ENCODE peak calls at places on chromosomes 11 and 22, in nine cellular contexts. One of them, this sample, is unnamed. For H3K4me1, the result is how much of the 10 kb centered on the place peaks cover.

GRCh38 chr11:123357990-123358827 is 71.9 kb upstream of the GRAMD1B start:
- DNase-seq in heart left ventricle: peak
- DNase-seq in fibroblast of lung: peak
- DNase-seq in A549: no peak
- DNase-seq in K562: no peak
- DNase-seq in right lobe of liver: no peak
- DNase-seq in mammary epithelial cell: peak
- DNase-seq in colonic mucosa: no peak
- DNase-seq in IMR-90: peak
- DNase-seq in this sample: peak

GRCh38 chr11:32643526-32643925 is 59.9 kb downstream of the EIF3M start:
- DNase-seq in heart left ventricle: no peak
- DNase-seq in fibroblast of lung: peak
- DNase-seq in A549: no peak
- DNase-seq in K562: no peak
- DNase-seq in right lobe of liver: no peak
- DNase-seq in mammary epithelial cell: peak
- DNase-seq in colonic mucosa: no peak
- DNase-seq in IMR-90: peak
- DNase-seq in this sample: no peak

GRCh38 chr11:113448311-113448666 is 26.9 kb downstream of the DRD2 start:
- DNase-seq in heart left ventricle: no peak
- DNase-seq in fibroblast of lung: no peak
- DNase-seq in A549: no peak
- DNase-seq in K562: no peak
- DNase-seq in right lobe of liver: no peak
- DNase-seq in mammary epithelial cell: no peak
- DNase-seq in colonic mucosa: no peak
- DNase-seq in IMR-90: no peak
- DNase-seq in this sample: no peak

GRCh38 chr22:26608129-26608528 is 9.7 kb downstream of the CRYBB1 start:
- DNase-seq in heart left ventricle: no peak
- DNase-seq in fibroblast of lung: no peak
- DNase-seq in A549: no peak
- DNase-seq in K562: no peak
- DNase-seq in right lobe of liver: no peak
- DNase-seq in mammary epithelial cell: no peak
- DNase-seq in colonic mucosa: no peak
- DNase-seq in IMR-90: no peak
- DNase-seq in this sample: no peak

GRCh38 chr11:1844221-1845094 is 5.7 kb downstream of the TNNI2 start:
- DNase-seq in heart left ventricle: peak
- DNase-seq in fibroblast of lung: peak
- DNase-seq in A549: no peak
- DNase-seq in K562: peak
- DNase-seq in right lobe of liver: peak
- DNase-seq in mammary epithelial cell: no peak
- DNase-seq in colonic mucosa: peak
- DNase-seq in IMR-90: no peak
- DNase-seq in this sample: peak

GRCh38 chr11:19392321-19392720 is 151.6 kb upstream of the E2F8 start:
- DNase-seq in heart left ventricle: no peak
- DNase-seq in fibroblast of lung: no peak
- DNase-seq in A549: no peak
- DNase-seq in K562: no peak
- DNase-seq in right lobe of liver: no peak
- DNase-seq in mammary epithelial cell: no peak
- DNase-seq in colonic mucosa: no peak
- DNase-seq in IMR-90: no peak
- DNase-seq in this sample: no peak

GRCh38 chr11:76576166-76576565 is 94.4 kb downstream of the LRRC32 start:
- DNase-seq in heart left ventricle: no peak
- DNase-seq in fibroblast of lung: no peak
- DNase-seq in A549: no peak
- DNase-seq in K562: no peak
- DNase-seq in right lobe of liver: no peak
- DNase-seq in mammary epithelial cell: no peak
- DNase-seq in colonic mucosa: no peak
- DNase-seq in IMR-90: no peak
- DNase-seq in this sample: no peak

GRCh38 chr22:20624161-20624616 is 116.8 kb downstream of the MED15 start:
- DNase-seq in heart left ventricle: no peak
- DNase-seq in fibroblast of lung: no peak
- DNase-seq in A549: no peak
- DNase-seq in K562: no peak
- DNase-seq in right lobe of liver: no peak
- DNase-seq in mammary epithelial cell: peak
- DNase-seq in colonic mucosa: no peak
- DNase-seq in IMR-90: peak
- DNase-seq in this sample: no peak

GRCh38 chr11:67277231-67277961 is 11.1 kb downstream of the GRK2 start:
- DNase-seq in heart left ventricle: peak
- DNase-seq in fibroblast of lung: peak
- DNase-seq in A549: no peak
- DNase-seq in K562: peak
- DNase-seq in right lobe of liver: peak
- DNase-seq in mammary epithelial cell: peak
- DNase-seq in colonic mucosa: peak
- DNase-seq in IMR-90: peak
- DNase-seq in this sample: peak

DNA sequence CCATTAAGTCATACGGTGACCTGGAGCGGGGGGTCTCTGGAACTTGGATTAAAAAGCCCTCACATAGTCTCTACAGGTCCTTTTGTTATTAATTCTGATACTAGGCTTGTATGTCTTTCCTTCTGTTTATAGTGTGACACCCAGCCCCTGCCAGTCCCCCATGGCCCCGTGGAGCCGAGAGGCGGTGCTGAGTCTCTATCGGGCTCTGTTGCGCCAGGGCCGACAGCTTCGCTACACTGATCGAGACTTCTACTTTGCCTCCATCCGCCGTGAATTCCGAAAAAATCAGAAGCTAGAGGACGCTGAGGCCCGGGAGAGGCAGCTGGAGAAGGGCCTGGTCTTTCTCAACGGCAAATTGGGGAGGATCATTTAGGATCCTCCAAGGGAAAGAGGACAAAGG is 2.0 kb downstream of the MIEF1 start:
- DNase-seq in heart left ventricle: no peak
- DNase-seq in fibroblast of lung: no peak
- DNase-seq in A549: no peak
- DNase-seq in K562: no peak
- DNase-seq in right lobe of liver: peak
- DNase-seq in mammary epithelial cell: no peak
- DNase-seq in colonic mucosa: no peak
- DNase-seq in IMR-90: no peak
- DNase-seq in this sample: no peak
- H3K4me1 ChIP-seq in heart left ventricle: half or more
- H3K4me1 ChIP-seq in fibroblast of lung: under half
- H3K4me1 ChIP-seq in A549: under half
- H3K4me1 ChIP-seq in K562: under half
- H3K4me1 ChIP-seq in right lobe of liver: under half
- H3K4me1 ChIP-seq in mammary epithelial cell: under half
- H3K4me1 ChIP-seq in colonic mucosa: under half
- H3K4me1 ChIP-seq in IMR-90: under half
- H3K4me1 ChIP-seq in this sample: under half

GRCh38 chr11:129749141-129749540 is 66.5 kb upstream of the TMEM45B start:
- DNase-seq in heart left ventricle: no peak
- DNase-seq in fibroblast of lung: no peak
- DNase-seq in A549: no peak
- DNase-seq in K562: no peak
- DNase-seq in right lobe of liver: no peak
- DNase-seq in mammary epithelial cell: no peak
- DNase-seq in colonic mucosa: no peak
- DNase-seq in IMR-90: no peak
- DNase-seq in this sample: no peak

GRCh38 chr11:129747161-129747560 is 68.5 kb upstream of the TMEM45B start:
- DNase-seq in heart left ventricle: no peak
- DNase-seq in fibroblast of lung: no peak
- DNase-seq in A549: no peak
- DNase-seq in K562: no peak
- DNase-seq in right lobe of liver: no peak
- DNase-seq in mammary epithelial cell: no peak
- DNase-seq in colonic mucosa: no peak
- DNase-seq in IMR-90: no peak
- DNase-seq in this sample: no peak

DNA sequence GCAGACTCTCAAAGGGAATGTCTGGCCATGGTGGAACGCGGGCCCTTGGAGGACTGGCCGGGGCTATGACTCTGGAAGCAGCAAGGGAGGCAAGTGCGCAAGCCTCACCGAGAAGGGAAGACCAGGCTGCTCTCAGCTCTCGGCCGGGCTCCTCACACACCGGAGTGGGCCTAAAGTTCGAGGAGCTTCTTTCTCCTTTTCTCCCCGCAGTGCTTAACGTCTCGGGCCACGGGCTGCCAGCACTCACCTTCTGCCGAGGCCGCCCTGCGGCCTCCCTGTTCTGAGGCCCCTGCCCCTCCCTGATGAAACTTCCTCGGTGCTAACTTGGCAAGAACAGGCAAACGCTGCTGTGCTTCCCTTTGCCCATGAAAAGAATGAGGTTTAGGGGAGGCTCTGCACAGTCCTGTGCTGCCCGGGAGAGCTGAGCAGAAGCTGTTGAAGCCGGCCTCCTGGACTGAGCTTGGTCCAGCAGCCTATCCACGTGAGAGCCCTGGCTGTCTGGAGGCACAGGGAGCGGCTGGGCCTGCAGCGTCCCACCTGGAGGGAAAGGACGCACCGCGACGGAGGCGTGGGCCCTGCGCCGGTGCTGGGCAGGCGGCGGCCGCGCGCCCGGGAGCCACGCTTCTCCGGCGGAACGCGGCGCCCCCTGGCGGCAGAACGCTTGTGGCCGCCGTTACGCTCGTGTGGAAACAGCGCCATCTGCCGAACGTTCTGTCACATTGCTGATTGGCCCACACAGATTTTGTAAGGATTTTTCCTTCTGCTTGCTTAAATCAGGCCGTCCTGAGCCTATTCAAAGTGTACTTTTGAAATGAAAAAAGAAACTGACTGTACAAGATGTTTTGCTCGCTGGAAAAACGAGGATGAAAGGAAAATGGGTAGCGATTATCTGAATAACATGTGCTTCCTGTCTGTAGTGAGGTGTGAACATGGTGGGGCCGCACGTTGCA is 65.0 kb upstream of the TMEM45B start:
- DNase-seq in heart left ventricle: peak
- DNase-seq in fibroblast of lung: peak
- DNase-seq in A549: peak
- DNase-seq in K562: peak
- DNase-seq in right lobe of liver: peak
- DNase-seq in mammary epithelial cell: peak
- DNase-seq in colonic mucosa: peak
- DNase-seq in IMR-90: peak
- DNase-seq in this sample: peak
- H3K4me3 ChIP-seq in heart left ventricle: peak
- H3K4me3 ChIP-seq in fibroblast of lung: no peak
- H3K4me3 ChIP-seq in A549: peak
- H3K4me3 ChIP-seq in K562: no peak
- H3K4me3 ChIP-seq in right lobe of liver: peak
- H3K4me3 ChIP-seq in mammary epithelial cell: peak
- H3K4me3 ChIP-seq in colonic mucosa: peak
- H3K4me3 ChIP-seq in IMR-90: no peak
- H3K4me3 ChIP-seq in this sample: no peak

DNA sequence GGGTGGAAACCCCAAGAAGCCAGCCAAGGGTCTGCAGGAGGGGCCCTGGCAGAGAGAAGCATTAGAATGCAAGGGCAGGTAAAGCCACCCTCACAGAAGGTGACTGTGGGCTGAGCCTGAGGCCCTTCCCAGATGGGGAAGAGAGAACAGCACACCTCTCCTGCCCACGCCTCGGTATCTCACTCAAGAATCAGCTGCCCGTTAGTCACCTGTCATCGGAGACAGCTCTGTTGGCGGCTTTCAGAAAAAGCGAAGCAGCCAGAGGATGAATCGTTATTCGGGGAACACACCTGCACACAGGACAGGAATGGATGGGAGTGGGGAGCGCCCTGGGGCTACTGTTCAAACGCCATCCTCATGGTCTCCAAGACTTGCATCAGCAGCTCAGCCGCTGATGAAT is 21.7 kb upstream of the TMA7B start:
- DNase-seq in heart left ventricle: no peak
- DNase-seq in fibroblast of lung: no peak
- DNase-seq in A549: no peak
- DNase-seq in K562: peak
- DNase-seq in right lobe of liver: no peak
- DNase-seq in mammary epithelial cell: peak
- DNase-seq in colonic mucosa: no peak
- DNase-seq in IMR-90: no peak
- DNase-seq in this sample: no peak
- H3K27ac ChIP-seq in heart left ventricle: no peak
- H3K27ac ChIP-seq in fibroblast of lung: no peak
- H3K27ac ChIP-seq in A549: no peak
- H3K27ac ChIP-seq in K562: peak
- H3K27ac ChIP-seq in right lobe of liver: no peak
- H3K27ac ChIP-seq in mammary epithelial cell: no peak
- H3K27ac ChIP-seq in colonic mucosa: no peak
- H3K27ac ChIP-seq in IMR-90: no peak
- H3K27ac ChIP-seq in this sample: no peak

DNA sequence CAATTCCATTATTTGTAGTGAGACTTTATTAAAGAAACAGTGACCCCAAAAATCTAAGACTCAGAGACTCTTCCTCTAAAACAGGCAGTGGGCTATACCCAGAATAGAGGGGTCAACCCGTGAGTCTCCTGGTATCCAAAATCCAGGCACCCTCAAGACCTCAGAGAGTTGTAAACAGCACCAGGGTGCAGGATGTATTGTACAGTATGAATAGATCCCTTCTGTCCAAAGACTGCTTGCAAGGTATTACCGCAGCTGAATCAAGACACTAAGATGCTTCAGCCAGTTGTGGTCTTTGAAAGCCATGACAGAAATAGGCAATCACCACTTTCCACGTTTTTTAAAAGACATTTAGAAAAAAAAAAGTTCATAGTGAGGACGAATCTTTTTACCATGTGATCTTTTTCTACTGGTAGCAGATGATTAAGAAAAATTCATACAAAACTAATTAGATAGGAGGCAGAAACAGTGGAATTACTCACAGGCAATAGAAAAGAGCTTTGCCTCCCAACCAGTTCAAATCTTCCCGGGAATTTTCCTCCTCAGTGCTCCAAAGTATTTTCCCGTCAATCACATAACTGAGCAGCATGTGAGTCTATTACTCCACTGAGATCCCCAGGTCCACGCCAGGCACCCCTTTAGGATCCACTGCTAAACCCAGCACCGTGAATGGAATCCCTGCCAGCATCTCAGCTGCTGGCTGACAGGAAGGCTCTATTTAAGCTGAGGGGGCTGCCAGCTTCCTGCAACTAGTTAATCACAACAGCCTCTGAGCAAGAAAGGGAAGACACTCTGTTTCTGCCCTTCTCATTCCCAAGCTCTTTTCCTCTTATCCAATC is 113.1 kb downstream of the ETS1 start:
- DNase-seq in heart left ventricle: no peak
- DNase-seq in fibroblast of lung: no peak
- DNase-seq in A549: no peak
- DNase-seq in K562: no peak
- DNase-seq in right lobe of liver: no peak
- DNase-seq in mammary epithelial cell: no peak
- DNase-seq in colonic mucosa: no peak
- DNase-seq in IMR-90: no peak
- DNase-seq in this sample: no peak
- H3K4me1 ChIP-seq in heart left ventricle: half or more
- H3K4me1 ChIP-seq in fibroblast of lung: half or more
- H3K4me1 ChIP-seq in A549: under half
- H3K4me1 ChIP-seq in K562: under half
- H3K4me1 ChIP-seq in right lobe of liver: under half
- H3K4me1 ChIP-seq in mammary epithelial cell: under half
- H3K4me1 ChIP-seq in colonic mucosa: under half
- H3K4me1 ChIP-seq in IMR-90: under half
- H3K4me1 ChIP-seq in this sample: under half

GRCh38 chr11:30481385-30481784 is 104.8 kb downstream of the MPPED2 start:
- DNase-seq in heart left ventricle: no peak
- DNase-seq in fibroblast of lung: no peak
- DNase-seq in A549: no peak
- DNase-seq in K562: no peak
- DNase-seq in right lobe of liver: no peak
- DNase-seq in mammary epithelial cell: no peak
- DNase-seq in colonic mucosa: no peak
- DNase-seq in IMR-90: no peak
- DNase-seq in this sample: no peak
- H3K4me3 ChIP-seq in heart left ventricle: no peak
- H3K4me3 ChIP-seq in fibroblast of lung: no peak
- H3K4me3 ChIP-seq in A549: no peak
- H3K4me3 ChIP-seq in K562: no peak
- H3K4me3 ChIP-seq in right lobe of liver: no peak
- H3K4me3 ChIP-seq in mammary epithelial cell: no peak
- H3K4me3 ChIP-seq in colonic mucosa: no peak
- H3K4me3 ChIP-seq in IMR-90: no peak
- H3K4me3 ChIP-seq in this sample: no peak